ENCODE peak calls at places on chromosomes 6 and 20, in five cellular contexts. U is colonic mucosa, X is neural progenitor cell, Z is brain microvascular endothelial cell, L is mucosa of descending colon. A is an unnamed sample.

GRCh38 chr6:106223300-106223930 is 102.1 kb downstream of the ATG5 start:
- DNase-seq in L (no peak), U (peak; percentile 79), Z (peak; percentile 75), X (peak; percentile 81), A (peak; percentile 56)

GRCh38 chr6:35442693-35443092 is 9.4 kb upstream of the FANCE start:
- DNase-seq in U (no peak), L (no peak), Z (no peak), X (no peak), A (no peak)

GRCh38 chr6:169935348-169935718 is 183.9 kb downstream of the ERMARD start:
- DNase-seq in L (no peak), U (no peak), Z (no peak), X (no peak), A (no peak)

GRCh38 chr20:32822189-32822588 is 2.4 kb downstream of the MAPRE1 start:
- DNase-seq in U (no peak), X (no peak), Z (no peak), L (no peak), A (no peak)

GRCh38 chr6:137290601-137291261 is 71.5 kb upstream of the IFNGR1 start:
- DNase-seq in X (no peak), L (no peak), U (no peak), Z (no peak), A (no peak)

GRCh38 chr6:35363293-35363750 is 21.0 kb downstream of the PPARD start:
- DNase-seq in L (no peak), X (peak; percentile 21), U (no peak), Z (peak; percentile 93), A (no peak)

GRCh38 chr6:16868968-16869367 is 107.7 kb upstream of the ATXN1 start:
- DNase-seq in Z (no peak), X (no peak), U (no peak), L (no peak), A (no peak)

GRCh38 chr20:48879609-48880008 is 41.9 kb upstream of the ARFGEF2 start:
- DNase-seq in X (no peak), Z (peak; percentile 31), U (no peak), L (no peak), A (no peak)

GRCh38 chr6:111952821-111953535 is 79.7 kb upstream of the FYN start:
- DNase-seq in X (no peak), U (no peak), Z (no peak), L (no peak), A (no peak)

GRCh38 chr20:57998276-57998675 is 230.2 kb downstream of the ANKRD60 start:
- DNase-seq in Z (no peak), X (no peak), U (no peak), L (no peak), A (no peak)
- TF ChIP-seq CTCF in Z (peak; percentile 40), X (no peak), U (no peak), L (no peak), A (no peak)

GRCh38 chr20:60223174-60223573 is 265.0 kb downstream of the CDH26 start:
- DNase-seq in Z (no peak), U (no peak), L (no peak), X (no peak), A (no peak)

GRCh38 chr20:60221593-60221992 is 263.4 kb downstream of the CDH26 start:
- DNase-seq in Z (no peak), X (no peak), L (no peak), U (no peak), A (no peak)

GRCh38 chr20:60228255-60228654 is 270.0 kb downstream of the CDH26 start:
- DNase-seq in X (no peak), U (no peak), L (no peak), Z (no peak), A (no peak)

GRCh38 chr20:60222497-60222896 is 264.3 kb downstream of the CDH26 start:
- DNase-seq in Z (no peak), X (no peak), L (no peak), U (no peak), A (no peak)

GRCh38 chr20:60224914-60225313 is 266.7 kb downstream of the CDH26 start:
- DNase-seq in X (peak; percentile 61), U (no peak), Z (no peak), L (no peak), A (no peak)
- TF ChIP-seq CTCF in X (peak; percentile 67), U (no peak), Z (peak; percentile 79), L (no peak), A (peak; percentile 39)

GRCh38 chr6:125509477-125509876 is 207.7 kb upstream of the HDDC2 start:
- DNase-seq in U (no peak), L (no peak), X (no peak), Z (no peak), A (no peak)

GRCh38 chr6:125510405-125510804 is 208.6 kb upstream of the HDDC2 start:
- DNase-seq in L (no peak), U (no peak), Z (no peak), X (no peak), A (no peak)

GRCh38 chr6:125513978-125514377 is 212.2 kb upstream of the HDDC2 start:
- DNase-seq in U (no peak), L (no peak), X (no peak), Z (no peak), A (no peak)

GRCh38 chr6:125511809-125512341 is 210.1 kb upstream of the HDDC2 start:
- DNase-seq in U (no peak), Z (peak; percentile 66), L (no peak), X (no peak), A (no peak)

DNA sequence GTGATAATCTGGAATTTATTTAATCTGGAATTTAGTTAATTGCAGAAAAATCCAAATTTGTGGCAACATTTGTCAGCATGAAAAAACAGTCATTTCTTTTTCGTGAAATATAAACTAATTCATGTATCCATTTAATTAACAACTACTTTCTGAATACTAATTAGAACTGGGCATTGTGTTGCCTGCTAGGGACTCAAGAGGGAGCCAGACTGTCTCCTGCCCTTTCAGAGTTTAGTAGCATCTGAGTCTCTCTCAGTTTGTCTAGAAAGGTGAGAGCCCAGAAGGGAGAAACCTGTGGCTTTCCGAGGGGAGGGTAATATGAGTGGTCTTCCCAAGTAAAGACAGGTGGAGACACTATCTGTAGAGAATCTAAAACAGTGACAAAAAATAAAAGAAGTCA is 210.9 kb upstream of the HDDC2 start:
- DNase-seq in X (peak; percentile 47), Z (no peak), U (no peak), L (no peak), A (no peak)
- TF ChIP-seq CTCF in X (peak; percentile 57), Z (peak; percentile 66), U (no peak), L (no peak), A (peak; percentile 10)

DNA sequence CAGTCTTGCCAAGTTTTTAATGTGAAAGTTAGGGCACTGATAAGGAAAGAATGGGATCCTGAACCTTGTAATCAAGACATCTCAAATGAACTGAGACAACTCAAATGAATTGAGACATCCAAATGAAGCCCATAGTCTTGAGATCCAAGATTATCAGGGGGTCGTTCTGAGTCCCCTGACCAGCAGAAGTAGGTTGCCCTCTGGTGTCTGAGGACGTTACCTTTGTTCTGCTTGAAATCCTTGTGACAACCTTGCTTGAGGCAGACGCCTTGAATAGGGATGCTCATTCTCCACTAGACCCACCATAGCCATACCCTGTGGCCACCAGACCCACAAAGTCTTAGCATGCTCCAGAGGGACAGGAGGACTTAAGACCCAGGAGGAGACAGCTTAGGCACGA is 37.7 kb downstream of the ZBTB9 start:
- DNase-seq in X (peak; percentile 46), U (no peak), Z (no peak), L (no peak), A (no peak)
- TF ChIP-seq CTCF in X (peak; percentile 38), U (no peak), Z (no peak), L (no peak), A (no peak)

GRCh38 chr6:30647802-30648460 is 998 bp downstream of the C6orf136 start:
- DNase-seq in Z (no peak), L (no peak), X (no peak), U (peak; percentile 73), A (no peak)

GRCh38 chr6:30654798-30655742 is 8.1 kb downstream of the C6orf136 start:
- DNase-seq in Z (no peak), U (no peak), L (no peak), X (no peak), A (no peak)

GRCh38 chr6:30655743-30656094 is 8.8 kb downstream of the C6orf136 start:
- DNase-seq in U (no peak), L (no peak), Z (no peak), X (no peak), A (no peak)

GRCh38 chr6:30647039-30647801 is at the start of gene C6orf136:
- DNase-seq in U (peak; percentile 75), X (peak; percentile 97), L (peak; percentile 97), Z (peak; percentile 37), A (peak; percentile 74)

GRCh38 chr6:30651143-30651542 is 4.2 kb downstream of the C6orf136 start:
- DNase-seq in U (no peak), Z (no peak), X (no peak), L (no peak), A (no peak)
- TF ChIP-seq CTCF in U (no peak), Z (no peak), X (no peak), L (no peak), A (no peak)

DNA sequence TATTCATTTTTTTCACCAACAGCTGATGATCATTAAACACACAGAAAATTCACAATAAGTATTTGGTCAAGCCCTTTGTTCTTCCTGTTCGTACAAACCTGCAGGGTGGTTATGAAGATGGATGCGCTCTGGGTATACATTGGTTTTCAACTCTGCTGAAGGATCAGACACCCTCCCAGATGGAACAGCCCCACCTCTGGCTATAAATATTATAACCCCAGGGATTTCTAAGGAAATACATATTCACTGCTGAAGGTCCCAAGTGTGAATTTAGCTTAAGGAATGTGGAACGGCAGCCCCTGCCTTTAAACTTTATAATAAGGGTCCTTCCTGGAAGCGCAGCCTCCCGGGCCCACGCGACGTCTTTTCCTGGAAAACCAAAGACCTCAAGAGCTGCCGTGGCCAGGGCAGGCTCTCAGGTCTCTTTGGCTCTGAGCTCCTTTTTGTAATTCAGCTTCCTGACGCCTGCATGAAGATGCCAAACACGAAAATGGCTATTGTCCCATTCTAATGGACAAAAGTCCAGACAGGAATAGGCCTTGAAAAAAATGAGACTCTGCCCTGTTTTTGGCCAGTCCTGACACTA is 172.4 kb upstream of the SSTR4 start:
- DNase-seq in Z (no peak), X (no peak), U (no peak), L (no peak), A (no peak)
- TF ChIP-seq CTCF in Z (peak; percentile 53), X (peak; percentile 14), U (no peak), L (no peak), A (no peak)